ENCODE peak calls at places on chromosomes 2 and 18, in ten cellular contexts. S is B cell, R is GM12864, Q is choroid plexus epithelial cell, I is AG04449, T is epithelial cell of esophagus, D is brain microvascular endothelial cell, W is mesothelial cell of epicardium, J is ascending aorta, V is Panc1. L is an unnamed sample.
A peak's percentile ranks its signal among the peaks of the same experiment; 100 is the strongest.

GRCh38 chr2:114113527-114113926 is 223.6 kb downstream of the ACTR3 start:
- DNase-seq in Q (no peak), S (no peak), D (no peak), I (no peak), J (no peak), W (no peak), V (no peak), T (no peak), R (no peak), L (no peak)

GRCh38 chr18:77088977-77089795 is 43.4 kb downstream of the MBP start:
- DNase-seq in W (no peak), I (no peak), R (no peak), S (no peak), V (no peak), J (no peak), Q (no peak), D (no peak), T (peak; percentile 71), L (no peak)

GRCh38 chr2:48383055-48383454 is 146.9 kb upstream of the STON1 start:
- DNase-seq in R (no peak), T (no peak), V (no peak), Q (no peak), J (no peak), D (no peak), I (no peak), S (no peak), W (no peak), L (no peak)

GRCh38 chr2:238644095-238645081 is 203.5 kb upstream of the TWIST2 start:
- DNase-seq in D (peak; percentile 63), S (no peak), T (peak; percentile 54), J (no peak), Q (peak; percentile 66), W (no peak), I (peak; percentile 26), V (peak; percentile 91), R (no peak), L (no peak)

GRCh38 chr2:228136027-228136426 is 45.5 kb downstream of the SPHKAP start:
- DNase-seq in D (no peak), Q (no peak), W (no peak), T (no peak), S (no peak), I (no peak), R (no peak), J (no peak), V (no peak), L (no peak)

GRCh38 chr2:236694125-236694888 is 124.7 kb downstream of the ACKR3 start:
- DNase-seq in W (no peak), V (no peak), I (no peak), D (no peak), S (no peak), T (no peak), Q (peak; percentile 71), J (no peak), R (no peak), L (no peak)

GRCh38 chr2:173997269-173997668 is 32.1 kb upstream of the SP3 start:
- DNase-seq in W (no peak), I (no peak), V (no peak), J (peak; percentile 84), D (no peak), S (peak; percentile 73), T (peak; percentile 29), R (peak; percentile 84), Q (peak; percentile 59), L (no peak)

GRCh38 chr18:77106331-77106730 is 26.3 kb downstream of the MBP start:
- DNase-seq in V (no peak), J (no peak), W (no peak), D (no peak), S (no peak), I (no peak), Q (no peak), R (no peak), T (no peak), L (no peak)

GRCh38 chr2:45532171-45532570 is 78.9 kb downstream of the SRBD1 start:
- DNase-seq in T (no peak), W (no peak), I (no peak), J (no peak), R (no peak), V (no peak), D (no peak), S (no peak), Q (no peak), L (no peak)

GRCh38 chr18:62614499-62614898 is 91.7 kb downstream of the ZCCHC2 start:
- DNase-seq in J (no peak), S (no peak), I (no peak), R (no peak), W (no peak), Q (no peak), D (no peak), T (no peak), V (no peak), L (no peak)

GRCh38 chr18:36424741-36425142 is 127.2 kb downstream of the FHOD3 start:
- DNase-seq in S (no peak), V (no peak), Q (no peak), R (no peak), T (peak; percentile 48), I (no peak), J (no peak), W (no peak), D (no peak), L (no peak)

GRCh38 chr18:36420826-36421225 is 123.3 kb downstream of the FHOD3 start:
- DNase-seq in W (no peak), D (no peak), V (no peak), R (no peak), I (no peak), S (no peak), J (no peak), T (no peak), Q (no peak), L (no peak)

GRCh38 chr18:36419188-36419912 is 121.8 kb downstream of the FHOD3 start:
- DNase-seq in S (no peak), I (no peak), T (no peak), J (no peak), R (no peak), V (no peak), D (no peak), Q (no peak), W (no peak), L (no peak)

GRCh38 chr18:36415606-36416005 is 118.1 kb downstream of the FHOD3 start:
- DNase-seq in Q (no peak), S (no peak), I (no peak), W (no peak), J (no peak), V (no peak), T (no peak), R (no peak), D (no peak), L (no peak)

DNA sequence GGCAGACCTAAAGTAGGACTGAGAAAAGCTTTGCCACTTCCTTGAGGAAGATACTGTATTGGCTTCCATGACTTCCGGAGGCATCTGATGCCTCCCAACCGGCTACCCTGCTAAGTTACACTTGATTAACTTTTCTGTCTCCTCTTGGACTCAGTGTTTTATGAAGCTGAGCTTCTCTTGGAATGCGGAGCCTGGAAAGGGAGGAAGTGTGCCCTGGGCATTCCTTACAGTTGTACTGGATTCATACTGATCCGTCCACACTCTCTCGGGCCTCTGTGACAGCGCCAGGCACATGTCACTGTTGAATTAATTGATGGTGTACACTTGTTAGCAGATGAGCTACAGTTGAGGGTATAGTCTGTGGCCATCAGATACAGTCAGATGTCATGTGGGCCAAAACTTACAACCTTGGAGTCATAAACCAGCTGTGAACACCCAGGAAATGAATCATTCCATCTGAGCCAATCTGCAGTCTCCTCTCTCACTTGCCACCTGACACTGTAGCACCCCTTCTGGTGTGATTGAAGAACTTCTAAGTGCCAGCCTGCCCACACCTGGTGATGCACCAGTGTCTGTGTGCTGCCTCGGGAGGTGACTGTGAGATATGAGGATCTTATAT is 122.5 kb downstream of the FHOD3 start:
- DNase-seq in S (no peak), W (no peak), D (no peak), R (no peak), T (peak; percentile 89), J (no peak), Q (no peak), V (peak; percentile 33), I (no peak), L (no peak)
- TF ChIP-seq CTCF in S (no peak), W (no peak), D (peak; percentile 22), R (peak; percentile 39), T (peak; percentile 58), J (peak; percentile 20), Q (peak; percentile 4), V (peak; percentile 7), I (no peak), L (no peak)

GRCh38 chr2:7753777-7754176 is 836.6 kb downstream of the RNF144A start:
- DNase-seq in Q (no peak), T (no peak), I (no peak), J (no peak), S (no peak), W (no peak), D (no peak), V (no peak), R (no peak), L (no peak)
- TF ChIP-seq CTCF in Q (no peak), T (no peak), I (no peak), J (no peak), S (no peak), W (no peak), D (no peak), V (no peak), R (no peak), L (no peak)

GRCh38 chr2:138468617-138469016 is 33.0 kb upstream of the SPOPL start:
- DNase-seq in V (no peak), W (no peak), S (no peak), I (no peak), Q (no peak), J (no peak), D (no peak), R (no peak), T (peak; percentile 14), L (no peak)
- TF ChIP-seq CTCF in V (no peak), W (no peak), S (no peak), I (no peak), Q (no peak), J (no peak), D (no peak), R (no peak), T (no peak), L (no peak)

GRCh38 chr2:211881449-211881848 is 657.2 kb downstream of the ERBB4 start:
- DNase-seq in D (no peak), V (no peak), R (no peak), S (no peak), I (no peak), T (no peak), J (no peak), W (no peak), Q (no peak), L (no peak)

GRCh38 chr2:211875488-211875887 is 663.1 kb downstream of the ERBB4 start:
- DNase-seq in Q (peak; percentile 6), W (no peak), V (no peak), I (no peak), R (no peak), T (peak; percentile 25), D (peak; percentile 35), S (no peak), J (no peak), L (no peak)

GRCh38 chr2:211877061-211877460 is 661.5 kb downstream of the ERBB4 start:
- DNase-seq in Q (peak; percentile 32), V (no peak), I (no peak), T (no peak), S (no peak), J (no peak), D (peak; percentile 67), R (no peak), W (no peak), L (no peak)

DNA sequence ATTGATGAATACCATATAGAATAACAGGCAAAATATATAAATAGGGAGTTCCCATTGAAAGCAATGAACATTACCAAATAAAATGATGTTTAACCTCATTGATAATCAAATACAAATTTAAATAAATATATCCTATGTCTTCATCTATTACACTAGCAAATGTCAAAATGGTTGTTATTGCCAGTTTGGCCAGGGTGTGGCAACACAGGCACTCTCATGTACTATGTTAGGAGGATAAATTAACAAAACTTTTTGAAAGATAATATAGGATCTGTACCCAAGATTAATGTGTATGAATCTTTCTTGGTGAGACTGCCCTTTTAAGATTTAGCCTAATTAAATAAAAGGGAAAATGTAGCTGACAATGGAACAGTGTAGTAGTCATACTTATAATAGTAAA is 659.3 kb downstream of the ERBB4 start:
- DNase-seq in R (no peak), I (no peak), W (no peak), Q (peak; percentile 44), D (peak; percentile 33), S (no peak), J (no peak), T (peak; percentile 31), V (no peak), L (no peak)
- TF ChIP-seq CTCF in R (peak; percentile 19), I (no peak), W (no peak), Q (peak; percentile 53), D (peak; percentile 61), S (no peak), J (peak; percentile 30), T (peak; percentile 53), V (peak; percentile 7), L (no peak)